ENCODE peak calls at places on chromosomes 16 and 17, in eight cellular contexts. R is M059J; U is activated CD4-positive, alpha-beta T cell treated with anti-CD3 and anti-CD28 coated beads, Interleukin-2, amount 10 ng/mL, durations not matched to agents 7 days and 5 days; I is EL; A is HTR-8/SVneo; K is stimulated activated CD8-positive, alpha-beta memory T cell treated with anti-CD3 and anti-CD28 coated beads, Interleukin-4, amount 100 ng/mL, for 24 hours; P is hippocampal formation; S is activated CD4-positive, alpha-beta memory T cell treated with anti-CD3 and anti-CD28 coated beads, Interleukin-2, amount 10 ng/mL, durations not matched to agents 7 days and 5 days. J is an unnamed sample.

GRCh38 chr17:40485851-40486512 is 15.4 kb downstream of the TNS4 start:
- DNase-seq in S (peak), A (peak), I (peak), K (no peak), P (no peak), U (no peak), R (peak), J (no peak)

GRCh38 chr16:3086596-3087242 is 12.4 kb downstream of the ZSCAN10 start:
- DNase-seq in K (no peak), P (no peak), I (no peak), S (no peak), U (no peak), R (no peak), A (no peak), J (no peak)

GRCh38 chr17:50177476-50177875 is 11.7 kb downstream of the SGCA start:
- DNase-seq in U (no peak), A (no peak), S (no peak), I (no peak), K (no peak), P (no peak), R (peak), J (no peak)

GRCh38 chr17:67157732-67158639 is 87.0 kb downstream of the HELZ start:
- DNase-seq in U (no peak), R (peak), I (peak), A (peak), K (no peak), P (no peak), S (no peak), J (no peak)

GRCh38 chr17:2931901-2932300 is 131.5 kb downstream of the OR1D5 start:
- DNase-seq in K (no peak), A (no peak), I (no peak), S (no peak), U (no peak), P (no peak), R (no peak), J (no peak)

GRCh38 chr16:1486551-1487390 is 2.0 kb downstream of the PTX4 start:
- DNase-seq in I (no peak), S (no peak), A (no peak), U (no peak), P (no peak), R (no peak), K (no peak), J (no peak)

GRCh38 chr16:68328151-68328859 is 17.5 kb downstream of the PRMT7 start:
- DNase-seq in R (peak), I (peak), P (peak), K (peak), S (peak), U (peak), A (peak), J (peak)

GRCh38 chr17:7548585-7549400 is at the start of gene TNFSF12:
- DNase-seq in I (peak), U (peak), R (peak), S (peak), A (no peak), K (peak), P (peak), J (no peak)

GRCh38 chr17:48738803-48739526 is 10.4 kb upstream of the HOXB13 start:
- DNase-seq in I (no peak), A (no peak), U (no peak), R (no peak), K (no peak), S (no peak), P (no peak), J (no peak)

GRCh38 chr17:19264681-19265080 is 27.5 kb downstream of the EPN2 start:
- DNase-seq in I (no peak), S (no peak), K (no peak), P (no peak), A (no peak), R (no peak), U (no peak), J (no peak)

GRCh38 chr16:53827741-53828140 is 123.8 kb downstream of the FTO start:
- DNase-seq in R (no peak), S (no peak), P (no peak), K (no peak), I (no peak), U (no peak), A (no peak), J (no peak)

GRCh38 chr17:11638700-11639265 is 40.5 kb downstream of the DNAH9 start:
- DNase-seq in R (no peak), U (no peak), A (no peak), I (no peak), P (no peak), S (no peak), K (no peak), J (no peak)

J was measured in pulmonary artery endothelial cell.